ENCODE peak calls at places on chromosomes 3 and 15, in five cellular contexts. D is frontal cortex, X is Daoy, T is AG04450, Y is A549. G is an unnamed sample.
A peak's percentile ranks its signal among the peaks of the same experiment; 100 is the strongest.

GRCh38 chr3:137121704-137122314 is 164.0 kb downstream of the IL20RB start:
- DNase-seq in D (no peak), X (peak; percentile 33), T (peak; percentile 4), Y (peak; percentile 64), G (peak; percentile 9)

GRCh38 chr15:58536414-58536813 is 104.6 kb downstream of the LIPC start:
- DNase-seq in D (no peak), X (no peak), T (no peak), Y (no peak), G (no peak)

GRCh38 chr3:137105277-137105977 is 147.6 kb downstream of the IL20RB start:
- DNase-seq in D (peak; percentile 10), X (peak; percentile 45), T (peak; percentile 30), Y (peak; percentile 43), G (peak; percentile 7)

GRCh38 chr3:173902401-173902800 is 504.9 kb downstream of the NLGN1 start:
- DNase-seq in D (no peak), X (no peak), T (no peak), Y (no peak), G (no peak)

GRCh38 chr15:41821831-41822230 is 6.1 kb upstream of the JMJD7 start:
- DNase-seq in D (no peak), X (no peak), T (no peak), Y (no peak), G (no peak)

GRCh38 chr3:145902166-145902565 is 258.8 kb downstream of the PLOD2 start:
- DNase-seq in D (no peak), X (no peak), T (no peak), Y (no peak), G (no peak)

GRCh38 chr3:69819283-69819682 is 80.0 kb downstream of the MITF start:
- DNase-seq in D (no peak), X (no peak), T (no peak), Y (no peak), G (no peak)

GRCh38 chr3:86989611-86990010 is 1.3 kb downstream of the VGLL3 start:
- DNase-seq in D (no peak), X (no peak), T (no peak), Y (no peak), G (no peak)

GRCh38 chr3:64063207-64063981 is 40.1 kb upstream of the PSMD6 start:
- DNase-seq in D (no peak), X (peak; percentile 43), T (no peak), Y (peak; percentile 94), G (no peak)

GRCh38 chr15:43067717-43068461 is 37.9 kb downstream of the UBR1 start:
- DNase-seq in D (no peak), X (peak; percentile 27), T (no peak), Y (no peak), G (no peak)

GRCh38 chr3:69090021-69090420 is 5.3 kb downstream of the ARL6IP5 start:
- DNase-seq in D (no peak), X (no peak), T (peak; percentile 52), Y (no peak), G (no peak)

GRCh38 chr3:8336456-8336855 is 165.2 kb upstream of the LMCD1 start:
- DNase-seq in D (no peak), X (no peak), T (no peak), Y (peak; percentile 7), G (no peak)

GRCh38 chr3:16148783-16149182 is 25.7 kb upstream of the GALNT15 start:
- DNase-seq in D (no peak), X (peak; percentile 73), T (peak; percentile 92), Y (peak; percentile 62), G (no peak)

GRCh38 chr15:66132251-66132816 is 121.2 kb downstream of the MEGF11 start:
- DNase-seq in D (no peak), X (no peak), T (no peak), Y (no peak), G (no peak)

GRCh38 chr3:138389841-138390581 is 41.6 kb downstream of the MRAS start:
- DNase-seq in D (no peak), X (peak; percentile 91), T (peak; percentile 81), Y (peak; percentile 74), G (no peak)

GRCh38 chr3:153052096-153052460 is 109.9 kb upstream of the RAP2B start:
- DNase-seq in D (no peak), X (peak; percentile 91), T (peak; percentile 69), Y (peak; percentile 83), G (no peak)

GRCh38 chr3:13273604-13274105 is 146.5 kb downstream of the NUP210 start:
- DNase-seq in D (no peak), X (no peak), T (no peak), Y (no peak), G (no peak)

GRCh38 chr3:152202976-152203626 is 65.6 kb upstream of the MBNL1 start:
- DNase-seq in D (no peak), X (no peak), T (no peak), Y (peak; percentile 5), G (no peak)

GRCh38 chr3:64321747-64322146 is 96.5 kb upstream of the PRICKLE2 start:
- DNase-seq in D (no peak), X (peak; percentile 79), T (peak; percentile 48), Y (peak; percentile 27), G (no peak)

GRCh38 chr3:185332026-185332735 is 30.8 kb upstream of the MAP3K13 start:
- DNase-seq in D (no peak), X (peak; percentile 76), T (peak; percentile 39), Y (peak; percentile 80), G (peak; percentile 45)

GRCh38 chr15:65584241-65584640 is 26.7 kb downstream of the INTS14 start:
- DNase-seq in D (no peak), X (no peak), T (no peak), Y (no peak), G (no peak)

GRCh38 chr3:123262226-123262625 is 60.5 kb downstream of the SEC22A start:
- DNase-seq in D (no peak), X (no peak), T (no peak), Y (no peak), G (no peak)

GRCh38 chr3:78029775-78030174 is 989.9 kb downstream of the ROBO2 start:
- DNase-seq in D (no peak), X (no peak), T (no peak), Y (no peak), G (no peak)

GRCh38 chr15:81209635-81210034 is 13.0 kb downstream of the IL16 start:
- DNase-seq in D (no peak), X (no peak), T (no peak), Y (no peak), G (no peak)

GRCh38 chr3:5239602-5240001 is 52.1 kb downstream of the EDEM1 start:
- DNase-seq in D (no peak), X (peak; percentile 26), T (no peak), Y (no peak), G (no peak)

GRCh38 chr3:123792473-123793201 is 91.5 kb downstream of the MYLK start:
- DNase-seq in D (no peak), X (peak; percentile 50), T (no peak), Y (no peak), G (no peak)

GRCh38 chr3:126127904-126128303 is 44.0 kb upstream of the SLC41A3 start:
- DNase-seq in D (no peak), X (no peak), T (no peak), Y (no peak), G (no peak)

GRCh38 chr15:62306851-62307504 is 141.9 kb upstream of the C2CD4B start:
- DNase-seq in D (peak; percentile 22), X (peak; percentile 72), T (peak; percentile 23), Y (peak; percentile 88), G (peak; percentile 28)

GRCh38 chr3:775178-775885 is 317.5 kb upstream of the CNTN6 start:
- DNase-seq in D (no peak), X (no peak), T (no peak), Y (no peak), G (no peak)

GRCh38 chr15:61173899-61174689 is 55.0 kb downstream of the RORA start:
- DNase-seq in D (no peak), X (peak; percentile 81), T (no peak), Y (no peak), G (no peak)

GRCh38 chr3:13013994-13014754 is 59.1 kb downstream of the IQSEC1 start:
- DNase-seq in D (no peak), X (no peak), T (no peak), Y (no peak), G (no peak)

GRCh38 chr3:109804697-109805096 is 467.4 kb upstream of the DPPA4 start:
- DNase-seq in D (no peak), X (no peak), T (no peak), Y (no peak), G (no peak)

GRCh38 chr3:185613016-185613415 is 26.9 kb downstream of the SENP2 start:
- DNase-seq in D (no peak), X (no peak), T (no peak), Y (no peak), G (no peak)

GRCh38 chr15:92958105-92958504 is 58.0 kb downstream of the CHD2 start:
- DNase-seq in D (no peak), X (peak; percentile 2), T (no peak), Y (no peak), G (no peak)